ENCODE peak calls at places on chromosomes 1 and 21, in six cellular contexts. K is HCT116, U is IMR-90, J is A549, C is uterus, M is sigmoid colon. G is an unnamed sample. For H3K4me1, the result is how much of the 10 kb centered on the place peaks cover.

GRCh38 chr1:190320952-190321351 is 156.7 kb downstream of the BRINP3 start:
- DNase-seq in K (peak), U (peak), J (no peak), C (no peak), M (no peak), G (no peak)

GRCh38 chr1:153567621-153568366 is 2.1 kb upstream of the S100A2 start:
- DNase-seq in C (no peak), U (peak), J (peak), K (peak), M (no peak), G (no peak)

GRCh38 chr1:190258003-190258402 is 219.7 kb downstream of the BRINP3 start:
- DNase-seq in U (no peak), C (no peak), K (no peak), J (no peak), M (no peak), G (no peak)

GRCh38 chr1:30087465-30087864 is 635.9 kb downstream of the MATN1 start:
- DNase-seq in M (no peak), K (no peak), C (no peak), U (no peak), J (peak), G (no peak)

GRCh38 chr1:81596341-81596740 is 204.4 kb upstream of the ADGRL2 start:
- DNase-seq in C (no peak), M (no peak), J (no peak), K (no peak), U (no peak), G (peak)

GRCh38 chr1:150596095-150596892 is 16.9 kb upstream of the MCL1 start:
- DNase-seq in M (no peak), U (peak), K (no peak), J (no peak), C (no peak), G (no peak)

GRCh38 chr1:55690366-55690765 is 475.2 kb upstream of the USP24 start:
- DNase-seq in C (no peak), M (no peak), J (no peak), K (no peak), U (no peak), G (peak)

GRCh38 chr1:79188371-79188770 is 181.8 kb upstream of the ADGRL4 start:
- DNase-seq in J (no peak), K (no peak), C (no peak), M (no peak), U (peak), G (no peak)

GRCh38 chr1:234604726-234605492 is 5.1 kb downstream of the IRF2BP2 start:
- DNase-seq in C (no peak), J (no peak), K (no peak), M (no peak), U (peak), G (no peak)

GRCh38 chr1:179971563-179972496 is 17.2 kb downstream of the CEP350 start:
- DNase-seq in M (no peak), K (no peak), U (peak), J (no peak), C (no peak), G (no peak)

GRCh38 chr1:3066250-3066711 is 2.7 kb upstream of the PRDM16 start:
- DNase-seq in U (no peak), C (peak), J (no peak), K (no peak), M (peak), G (peak)

GRCh38 chr1:36585760-36586072 is 103.0 kb upstream of the CSF3R start:
- DNase-seq in K (no peak), M (no peak), J (no peak), U (no peak), C (no peak), G (no peak)

GRCh38 chr1:11729498-11730428 is 6.2 kb upstream of the AGTRAP start:
- DNase-seq in C (no peak), J (no peak), M (no peak), U (no peak), K (no peak), G (no peak)

GRCh38 chr1:203197625-203198024 is 11.1 kb upstream of the CHI3L1 start:
- DNase-seq in U (peak), J (no peak), K (no peak), M (peak), C (no peak), G (no peak)

GRCh38 chr1:39105841-39106765 is 80.0 kb downstream of the NDUFS5 start:
- DNase-seq in M (peak), U (no peak), J (no peak), C (peak), K (no peak), G (peak)

GRCh38 chr1:8373547-8374270 is 55.8 kb downstream of the SLC45A1 start:
- DNase-seq in C (peak), U (peak), J (no peak), M (peak), K (peak), G (peak)

GRCh38 chr21:14491269-14491681 is 54.8 kb downstream of the SAMSN1 start:
- DNase-seq in K (no peak), J (no peak), U (no peak), M (no peak), C (no peak), G (no peak)

GRCh38 chr1:23619299-23620188 is 60.2 kb upstream of the ID3 start:
- DNase-seq in U (peak), K (no peak), J (no peak), C (no peak), M (no peak), G (no peak)

GRCh38 chr1:109466440-109467300 is at the start of gene SYPL2:
- DNase-seq in J (no peak), U (peak), M (peak), K (no peak), C (peak), G (peak)
- TF ChIP-seq POLR2A in J (no peak), U (no peak), M (no peak), K (no peak), C (no peak), G (no peak)

DNA sequence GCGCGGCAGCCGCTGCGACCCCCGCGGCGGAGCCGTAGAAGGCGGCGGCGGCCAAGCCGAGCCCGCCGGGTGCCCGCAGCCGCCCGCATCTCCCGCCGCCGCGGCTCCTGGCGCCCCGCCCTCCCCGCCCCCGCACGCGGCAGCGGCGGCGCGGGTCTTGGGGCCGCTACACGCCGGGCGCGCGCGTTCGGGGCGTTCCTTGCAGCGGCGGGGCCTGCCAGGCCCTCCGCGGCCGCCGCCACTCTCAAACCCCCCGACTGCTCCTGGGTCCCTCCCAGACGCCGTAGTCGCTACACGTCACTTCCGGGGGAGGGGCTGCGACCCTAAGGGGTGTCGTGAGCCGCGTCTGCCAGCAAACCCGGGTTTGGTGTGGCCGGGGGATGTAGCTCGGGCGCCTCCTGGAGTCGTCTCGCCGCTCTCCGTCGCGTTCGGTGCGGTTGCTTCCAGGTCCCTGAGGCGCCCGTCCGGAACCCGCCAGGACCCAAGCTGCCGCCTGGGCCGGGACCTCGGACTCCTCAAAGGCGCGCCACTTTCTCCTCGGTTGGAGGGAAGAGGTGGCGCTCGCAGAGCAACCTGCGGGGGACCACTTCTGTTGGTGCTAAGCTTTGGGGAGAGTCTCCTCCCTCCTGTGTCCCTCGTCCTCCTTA is at the start of gene ELK4:
- DNase-seq in M (peak), K (peak), J (peak), U (peak), C (peak), G (peak)
- H3K4me1 ChIP-seq in M (under half), K (under half), J (under half), U (under half), C (under half), G (under half)

GRCh38 chr1:31803610-31804009 is 12.2 kb downstream of the SPOCD1 start:
- DNase-seq in J (no peak), M (no peak), K (no peak), U (no peak), C (no peak), G (peak)
- H3K27ac ChIP-seq in J (no peak), M (no peak), K (no peak), U (no peak), C (no peak), G (no peak)

GRCh38 chr1:21902378-21903012 is 34.6 kb downstream of the HSPG2 start:
- DNase-seq in J (no peak), C (no peak), M (no peak), K (no peak), U (no peak), G (no peak)

GRCh38 chr1:21904725-21905520 is 32.2 kb downstream of the HSPG2 start:
- DNase-seq in M (peak), K (peak), C (peak), U (peak), J (no peak), G (no peak)

GRCh38 chr1:21903638-21904474 is 33.3 kb downstream of the HSPG2 start:
- DNase-seq in C (no peak), M (peak), J (no peak), K (no peak), U (no peak), G (no peak)

GRCh38 chr1:21906173-21907078 is 30.7 kb downstream of the HSPG2 start:
- DNase-seq in M (peak), J (no peak), U (peak), K (no peak), C (peak), G (peak)

DNA sequence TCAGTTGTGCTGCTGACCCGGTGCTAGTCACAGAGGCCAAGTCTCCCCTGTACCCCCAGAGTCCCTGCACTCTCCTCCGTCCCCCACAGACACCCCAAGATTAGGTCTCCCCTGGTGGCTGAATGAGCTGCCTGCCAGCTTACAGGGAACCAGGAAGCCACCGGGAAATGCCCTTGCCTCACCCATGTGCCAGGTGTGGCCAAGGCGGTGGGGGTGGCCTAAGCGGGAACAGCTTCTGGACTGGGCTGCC is 32.7 kb downstream of the HSPG2 start:
- DNase-seq in K (no peak), U (no peak), J (no peak), C (no peak), M (no peak), G (no peak)
- TF ChIP-seq POLR2A in K (no peak), U (no peak), J (no peak), C (no peak), M (no peak), G (no peak)

GRCh38 chr21:31162079-31162699 is 123.9 kb upstream of the KRTAP19-8 start:
- DNase-seq in K (no peak), J (no peak), C (no peak), M (no peak), U (no peak), G (no peak)

GRCh38 chr21:31162827-31163226 is 124.6 kb upstream of the KRTAP19-8 start:
- DNase-seq in K (no peak), U (peak), M (no peak), C (no peak), J (no peak), G (no peak)

GRCh38 chr21:31159808-31160207 is 121.5 kb upstream of the KRTAP19-8 start:
- DNase-seq in J (no peak), K (no peak), M (no peak), C (no peak), U (no peak), G (no peak)

GRCh38 chr21:31161157-31161556 is 122.9 kb upstream of the KRTAP19-8 start:
- DNase-seq in J (no peak), M (no peak), C (no peak), K (no peak), U (peak), G (peak)

GRCh38 chr21:31164713-31165694 is 126.7 kb upstream of the KRTAP19-8 start:
- DNase-seq in M (no peak), J (no peak), K (no peak), U (no peak), C (no peak), G (no peak)
- H3K4me1 ChIP-seq in M (under half), J (under half), K (under half), U (under half), C (under half), G (under half)